ENCODE peak calls at places on chromosome 22, in six cellular contexts. N is AG04450, D is A549, S is endothelial cell, V is AG09319, A is keratinocyte. W is an unnamed sample.

GRCh38 chr22:35131423-35132050 is 65.6 kb downstream of the ISX start:
- DNase-seq in D (no peak), N (no peak), A (no peak), S (no peak), V (no peak), W (no peak)

GRCh38 chr22:46798366-46799057 is 36.1 kb downstream of the TBC1D22A start:
- DNase-seq in D (peak; percentile 66), V (no peak), S (peak; percentile 91), N (peak; percentile 41), A (no peak), W (peak; percentile 22)

GRCh38 chr22:45935573-45935972 is 41.4 kb downstream of the WNT7B start:
- DNase-seq in D (no peak), V (no peak), A (no peak), N (no peak), S (no peak), W (no peak)

GRCh38 chr22:28023036-28023435 is 104.0 kb upstream of the PITPNB start:
- DNase-seq in S (no peak), N (no peak), A (no peak), D (no peak), V (no peak), W (no peak)

GRCh38 chr22:46108564-46109473 is 41.5 kb upstream of the PPARA start:
- DNase-seq in V (no peak), A (no peak), S (no peak), N (no peak), D (no peak), W (no peak)

GRCh38 chr22:17348464-17349103 is 20.7 kb upstream of the CECR2 start:
- DNase-seq in A (no peak), N (no peak), V (no peak), D (no peak), S (no peak), W (no peak)

GRCh38 chr22:33272180-33272579 is 214.0 kb upstream of the SYN3 start:
- DNase-seq in N (no peak), D (no peak), V (no peak), S (no peak), A (no peak), W (no peak)

GRCh38 chr22:40714514-40714966 is 35.3 kb downstream of the MCHR1 start:
- DNase-seq in V (no peak), D (no peak), S (no peak), A (no peak), N (peak; percentile 34), W (no peak)

GRCh38 chr22:45254789-45255261 is 14.1 kb upstream of the KIAA0930 start:
- DNase-seq in D (no peak), S (no peak), V (no peak), N (no peak), A (no peak), W (no peak)

GRCh38 chr22:21624120-21624879 is 5.5 kb downstream of the YDJC start:
- DNase-seq in N (no peak), A (no peak), S (peak; percentile 63), V (no peak), D (no peak), W (no peak)
- TF ChIP-seq CTCF in N (peak; percentile 47), A (peak; percentile 73), S (peak; percentile 28), V (peak; percentile 44), D (peak; percentile 52), W (peak; percentile 86)

GRCh38 chr22:49983148-49984042 is 22.8 kb downstream of the PIM3 start:
- DNase-seq in V (no peak), A (no peak), N (no peak), D (no peak), S (no peak), W (no peak)

GRCh38 chr22:49976439-49977175 is 16.0 kb downstream of the PIM3 start:
- DNase-seq in N (no peak), D (no peak), A (no peak), S (no peak), V (no peak), W (no peak)

GRCh38 chr22:49977578-49977977 is 17.0 kb downstream of the PIM3 start:
- DNase-seq in V (no peak), S (no peak), D (no peak), A (no peak), N (no peak), W (no peak)

GRCh38 chr22:49975543-49976389 is 15.2 kb downstream of the PIM3 start:
- DNase-seq in N (no peak), D (no peak), A (no peak), V (no peak), S (peak; percentile 11), W (no peak)

GRCh38 chr22:49979587-49980264 is 19.2 kb downstream of the PIM3 start:
- DNase-seq in N (no peak), A (no peak), D (peak; percentile 33), V (no peak), S (peak; percentile 34), W (no peak)
- TF ChIP-seq CTCF in N (peak; percentile 53), A (peak; percentile 72), D (peak; percentile 16), V (peak; percentile 60), S (peak; percentile 76), W (peak; percentile 71)

DNA sequence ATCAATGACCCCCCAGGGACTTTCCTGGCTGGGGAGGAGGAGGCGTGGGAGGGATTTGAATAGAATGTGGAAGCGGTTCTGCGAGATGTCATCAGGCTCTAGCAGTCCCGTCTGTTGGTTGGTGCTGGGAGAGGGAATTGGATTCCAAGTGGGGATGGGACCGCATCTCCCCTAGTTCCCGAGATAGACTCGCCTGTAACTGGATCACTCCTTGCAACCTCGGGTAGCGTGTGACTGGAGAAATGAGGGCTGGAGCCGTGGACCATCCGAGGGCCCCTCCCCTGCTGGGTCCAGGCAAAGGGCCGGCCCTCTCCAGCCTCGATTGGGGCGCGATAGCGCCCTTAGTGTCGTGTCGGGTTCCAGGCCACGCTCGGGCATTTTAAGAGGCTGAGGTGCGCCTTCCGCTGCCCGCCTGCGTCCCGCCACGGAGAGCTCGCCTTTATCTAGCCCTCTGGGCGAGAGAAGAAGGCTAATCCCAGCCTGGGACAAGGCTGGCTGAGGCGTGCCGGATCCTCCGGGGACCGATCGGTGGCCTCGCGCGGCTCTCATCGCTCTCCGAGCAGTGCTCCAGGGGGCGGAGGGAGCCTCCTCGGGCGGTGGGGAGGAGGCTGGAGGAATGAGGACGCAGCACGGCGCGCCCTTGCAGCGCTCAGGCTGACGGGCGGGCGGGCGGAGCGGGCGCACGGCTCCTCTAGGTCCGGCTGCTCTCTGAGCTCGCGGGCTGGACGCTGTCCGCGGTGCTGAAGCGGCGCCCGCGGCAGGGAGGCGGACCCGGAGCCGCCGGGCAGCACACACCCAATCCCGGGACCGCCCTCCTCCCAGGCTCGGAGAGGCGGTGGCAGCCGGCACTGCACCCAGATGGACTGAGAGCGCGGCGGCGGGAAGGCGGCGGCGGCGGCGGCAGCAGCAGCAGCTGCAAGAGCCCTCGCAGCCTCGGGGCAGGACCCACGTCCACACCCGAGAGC is 107.8 kb downstream of the OSBP2 start:
- DNase-seq in N (peak; percentile 74), V (peak; percentile 76), A (peak; percentile 52), S (peak; percentile 96), D (peak; percentile 46), W (no peak)
- TF ChIP-seq CTCF in N (peak; percentile 22), V (no peak), A (no peak), S (no peak), D (no peak), W (no peak)

DNA sequence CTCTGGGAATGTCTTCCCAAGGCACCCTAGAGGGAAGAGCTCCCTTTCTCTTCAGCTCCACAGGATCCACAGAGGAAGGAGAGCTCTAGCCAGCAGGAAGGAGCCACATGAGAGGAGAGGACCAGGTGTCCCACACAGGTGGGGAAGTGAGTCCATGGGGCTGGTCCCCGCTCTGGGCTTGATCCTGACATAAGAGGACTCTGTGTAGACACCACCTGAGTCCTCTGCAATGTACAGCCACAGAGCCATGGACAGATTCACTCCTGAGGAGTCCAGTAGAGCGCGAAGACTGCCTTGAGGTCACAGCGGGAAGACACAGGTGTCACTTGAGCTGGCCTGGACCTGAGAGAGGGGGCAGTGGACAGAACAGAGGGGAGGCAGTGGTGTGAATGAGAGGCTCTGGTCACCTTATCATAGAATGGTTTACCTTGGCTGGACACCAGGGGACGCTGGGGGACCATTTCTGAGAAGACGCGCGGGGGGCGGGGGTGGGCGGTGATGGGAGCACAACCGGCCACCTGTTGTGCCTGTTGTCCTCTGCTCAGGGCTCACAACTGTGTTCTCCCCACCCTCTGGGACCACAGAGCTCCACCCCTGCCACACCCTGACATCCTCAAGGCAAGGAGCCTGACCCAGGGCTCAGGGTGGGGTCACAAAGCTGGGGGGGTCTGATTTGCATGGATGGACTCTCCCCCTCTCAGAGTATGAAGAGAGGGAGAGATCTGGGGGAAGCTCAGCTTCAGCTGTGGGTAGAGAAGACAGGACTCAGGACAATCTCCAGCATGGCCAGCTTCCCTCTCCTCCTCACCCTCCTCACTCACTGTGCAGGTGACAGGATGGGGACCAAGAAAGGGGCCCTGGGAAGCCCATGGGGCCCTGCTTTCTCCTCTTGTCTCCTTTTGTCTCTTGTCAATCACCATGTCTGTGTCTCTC is 128.2 kb downstream of the ZNF280B start:
- DNase-seq in D (no peak), N (no peak), A (no peak), V (no peak), S (peak; percentile 56), W (no peak)
- TF ChIP-seq CTCF in D (no peak), N (no peak), A (peak; percentile 15), V (no peak), S (no peak), W (peak; percentile 52)

DNA sequence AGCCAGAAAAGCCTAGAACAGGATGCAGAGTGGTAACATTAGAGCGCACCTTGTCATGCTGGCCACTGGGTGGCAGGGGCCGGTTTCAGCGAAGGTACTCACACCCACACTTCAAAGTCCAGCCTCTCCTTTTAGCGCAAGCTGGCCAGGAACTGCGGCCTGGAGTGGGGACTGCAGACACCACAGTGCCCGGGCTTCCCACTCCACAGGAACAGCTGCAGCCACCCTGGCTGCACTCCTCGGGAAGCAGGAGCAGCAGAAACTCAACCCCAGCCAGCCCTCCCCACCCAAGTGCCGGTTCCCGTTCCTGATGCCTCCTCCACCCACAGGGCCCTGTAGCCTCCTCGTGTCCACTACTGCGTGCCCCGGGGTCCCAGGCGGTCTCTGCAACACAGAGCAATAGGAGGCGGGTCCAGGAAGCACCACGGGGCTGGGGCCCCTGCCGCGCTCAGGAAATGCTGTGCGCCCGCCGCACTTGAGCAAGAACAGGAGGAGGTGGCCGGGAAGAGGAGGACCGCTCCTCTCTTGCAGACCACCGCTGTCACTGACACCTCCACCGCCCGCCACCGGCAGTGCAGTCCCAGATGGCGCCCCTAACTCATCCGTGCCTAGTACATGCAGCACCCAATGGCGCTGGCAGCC is 2.2 kb downstream of the RFPL2 start:
- DNase-seq in N (no peak), S (peak; percentile 65), D (peak; percentile 47), V (no peak), A (no peak), W (no peak)
- TF ChIP-seq CTCF in N (peak; percentile 37), S (peak; percentile 63), D (peak; percentile 31), V (peak; percentile 39), A (peak; percentile 83), W (peak; percentile 76)

GRCh38 chr22:44085743-44086741 is 61.9 kb downstream of the PARVB start:
- DNase-seq in D (peak; percentile 57), V (peak; percentile 37), A (peak; percentile 54), N (no peak), S (peak; percentile 39), W (peak; percentile 42)
- TF ChIP-seq CTCF in D (peak; percentile 52), V (peak; percentile 36), A (peak; percentile 72), N (peak; percentile 46), S (peak; percentile 54), W (peak; percentile 74)

W was measured in Panc1.